ENCODE peak calls at places on chromosome 20, in ten cellular contexts. One of them, this sample, is unnamed. For H3K4me1, the result is how much of the 10 kb centered on the place peaks cover.

GRCh38 chr20:62202083-62202395 is 18.0 kb downstream of the HRH3 start:
- DNase-seq in A549: no peak
- DNase-seq in ovary: peak
- DNase-seq in Panc1: no peak
- DNase-seq in GM23338: no peak
- DNase-seq in DND-41: no peak
- DNase-seq in Peyer's patch: no peak
- DNase-seq in lower lobe of right lung: peak
- DNase-seq in mucosa of descending colon: no peak
- DNase-seq in sigmoid colon: no peak
- DNase-seq in this sample: no peak

GRCh38 chr20:11193241-11193640 is 519.4 kb upstream of the JAG1 start:
- DNase-seq in A549: no peak
- DNase-seq in ovary: no peak
- DNase-seq in Panc1: no peak
- DNase-seq in GM23338: no peak
- DNase-seq in DND-41: no peak
- DNase-seq in Peyer's patch: no peak
- DNase-seq in lower lobe of right lung: no peak
- DNase-seq in mucosa of descending colon: no peak
- DNase-seq in sigmoid colon: no peak
- DNase-seq in this sample: no peak

GRCh38 chr20:21050710-21051109 is 55.4 kb downstream of the LINC00237 start:
- DNase-seq in A549: no peak
- DNase-seq in ovary: no peak
- DNase-seq in Panc1: no peak
- DNase-seq in GM23338: no peak
- DNase-seq in DND-41: no peak
- DNase-seq in Peyer's patch: no peak
- DNase-seq in lower lobe of right lung: no peak
- DNase-seq in mucosa of descending colon: no peak
- DNase-seq in sigmoid colon: no peak
- DNase-seq in this sample: no peak

GRCh38 chr20:6017467-6017866 is 36.4 kb downstream of the LRRN4 start:
- DNase-seq in A549: no peak
- DNase-seq in ovary: no peak
- DNase-seq in Panc1: no peak
- DNase-seq in GM23338: no peak
- DNase-seq in DND-41: no peak
- DNase-seq in Peyer's patch: no peak
- DNase-seq in lower lobe of right lung: no peak
- DNase-seq in mucosa of descending colon: no peak
- DNase-seq in sigmoid colon: no peak
- DNase-seq in this sample: no peak

GRCh38 chr20:11212288-11212687 is 538.5 kb upstream of the JAG1 start:
- DNase-seq in A549: no peak
- DNase-seq in ovary: no peak
- DNase-seq in Panc1: no peak
- DNase-seq in GM23338: no peak
- DNase-seq in DND-41: no peak
- DNase-seq in Peyer's patch: no peak
- DNase-seq in lower lobe of right lung: no peak
- DNase-seq in mucosa of descending colon: no peak
- DNase-seq in sigmoid colon: no peak
- DNase-seq in this sample: no peak

GRCh38 chr20:44886276-44886671 is 769 bp downstream of the YWHAB start:
- DNase-seq in A549: no peak
- DNase-seq in ovary: no peak
- DNase-seq in Panc1: no peak
- DNase-seq in GM23338: peak
- DNase-seq in DND-41: no peak
- DNase-seq in Peyer's patch: no peak
- DNase-seq in lower lobe of right lung: no peak
- DNase-seq in mucosa of descending colon: no peak
- DNase-seq in sigmoid colon: no peak
- DNase-seq in this sample: no peak

GRCh38 chr20:62766716-62767115 is 29.6 kb upstream of the MRGBP start:
- DNase-seq in A549: no peak
- DNase-seq in ovary: no peak
- DNase-seq in Panc1: no peak
- DNase-seq in GM23338: no peak
- DNase-seq in DND-41: no peak
- DNase-seq in Peyer's patch: no peak
- DNase-seq in lower lobe of right lung: peak
- DNase-seq in mucosa of descending colon: peak
- DNase-seq in sigmoid colon: no peak
- DNase-seq in this sample: no peak

GRCh38 chr20:20393207-20393606 is 25.3 kb downstream of the INSM1 start:
- DNase-seq in A549: no peak
- DNase-seq in ovary: no peak
- DNase-seq in Panc1: no peak
- DNase-seq in GM23338: no peak
- DNase-seq in DND-41: no peak
- DNase-seq in Peyer's patch: no peak
- DNase-seq in lower lobe of right lung: no peak
- DNase-seq in mucosa of descending colon: no peak
- DNase-seq in sigmoid colon: no peak
- DNase-seq in this sample: no peak

GRCh38 chr20:38842558-38842981 is 37.1 kb downstream of the PPP1R16B start:
- DNase-seq in A549: no peak
- DNase-seq in ovary: no peak
- DNase-seq in Panc1: no peak
- DNase-seq in GM23338: peak
- DNase-seq in DND-41: peak
- DNase-seq in Peyer's patch: no peak
- DNase-seq in lower lobe of right lung: no peak
- DNase-seq in mucosa of descending colon: peak
- DNase-seq in sigmoid colon: no peak
- DNase-seq in this sample: no peak

GRCh38 chr20:4113996-4114603 is 98.7 kb upstream of the RNF24 start:
- DNase-seq in A549: no peak
- DNase-seq in ovary: no peak
- DNase-seq in Panc1: no peak
- DNase-seq in GM23338: no peak
- DNase-seq in DND-41: peak
- DNase-seq in Peyer's patch: no peak
- DNase-seq in lower lobe of right lung: no peak
- DNase-seq in mucosa of descending colon: no peak
- DNase-seq in sigmoid colon: no peak
- DNase-seq in this sample: no peak

GRCh38 chr20:49672109-49672681 is 41.5 kb downstream of the B4GALT5 start:
- DNase-seq in A549: no peak
- DNase-seq in ovary: no peak
- DNase-seq in Panc1: no peak
- DNase-seq in GM23338: no peak
- DNase-seq in DND-41: no peak
- DNase-seq in Peyer's patch: no peak
- DNase-seq in lower lobe of right lung: no peak
- DNase-seq in mucosa of descending colon: no peak
- DNase-seq in sigmoid colon: no peak
- DNase-seq in this sample: no peak

GRCh38 chr20:31652917-31653385 is 15.2 kb downstream of the COX4I2 start:
- DNase-seq in A549: no peak
- DNase-seq in ovary: no peak
- DNase-seq in Panc1: no peak
- DNase-seq in GM23338: no peak
- DNase-seq in DND-41: no peak
- DNase-seq in Peyer's patch: no peak
- DNase-seq in lower lobe of right lung: no peak
- DNase-seq in mucosa of descending colon: no peak
- DNase-seq in sigmoid colon: no peak
- DNase-seq in this sample: no peak

GRCh38 chr20:59663513-59663890 is 59.2 kb downstream of the PHACTR3 start:
- DNase-seq in A549: no peak
- DNase-seq in ovary: no peak
- DNase-seq in Panc1: no peak
- DNase-seq in GM23338: no peak
- DNase-seq in DND-41: no peak
- DNase-seq in Peyer's patch: no peak
- DNase-seq in lower lobe of right lung: no peak
- DNase-seq in mucosa of descending colon: no peak
- DNase-seq in sigmoid colon: no peak
- DNase-seq in this sample: no peak

DNA sequence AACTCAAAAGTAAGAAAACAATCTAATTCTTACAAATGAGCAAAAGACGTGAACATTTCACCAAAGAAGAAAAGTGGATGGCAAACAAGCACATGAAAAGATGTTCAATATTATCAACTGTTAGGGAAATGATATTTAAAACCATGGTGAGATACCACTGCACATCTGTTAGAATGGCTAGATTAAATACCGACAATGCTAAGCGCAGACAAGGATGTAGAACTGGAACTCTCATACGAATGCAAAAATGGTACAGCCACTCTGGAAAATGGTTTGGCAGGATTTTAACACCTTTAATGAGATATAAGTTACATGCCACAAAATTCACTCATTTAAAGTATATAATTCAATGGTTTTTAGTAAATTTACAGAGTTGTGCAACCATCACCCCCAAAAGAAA is 44.6 kb upstream of the NFATC2 start:
- DNase-seq in A549: no peak
- DNase-seq in ovary: no peak
- DNase-seq in Panc1: no peak
- DNase-seq in GM23338: no peak
- DNase-seq in DND-41: no peak
- DNase-seq in Peyer's patch: no peak
- DNase-seq in lower lobe of right lung: no peak
- DNase-seq in mucosa of descending colon: no peak
- DNase-seq in sigmoid colon: no peak
- DNase-seq in this sample: no peak
- H3K4me3 ChIP-seq in A549: no peak
- H3K4me3 ChIP-seq in ovary: no peak
- H3K4me3 ChIP-seq in Panc1: no peak
- H3K4me3 ChIP-seq in GM23338: no peak
- H3K4me3 ChIP-seq in DND-41: no peak
- H3K4me3 ChIP-seq in Peyer's patch: no peak
- H3K4me3 ChIP-seq in lower lobe of right lung: no peak
- H3K4me3 ChIP-seq in mucosa of descending colon: no peak
- H3K4me3 ChIP-seq in sigmoid colon: no peak
- H3K4me3 ChIP-seq in this sample: no peak

GRCh38 chr20:8153281-8153908 is 21.3 kb downstream of the PLCB1 start:
- DNase-seq in A549: no peak
- DNase-seq in ovary: no peak
- DNase-seq in Panc1: no peak
- DNase-seq in GM23338: no peak
- DNase-seq in DND-41: peak
- DNase-seq in Peyer's patch: no peak
- DNase-seq in lower lobe of right lung: no peak
- DNase-seq in mucosa of descending colon: peak
- DNase-seq in sigmoid colon: no peak
- DNase-seq in this sample: no peak
- H3K4me1 ChIP-seq in A549: under half
- H3K4me1 ChIP-seq in ovary: under half
- H3K4me1 ChIP-seq in Panc1: under half
- H3K4me1 ChIP-seq in GM23338: under half
- H3K4me1 ChIP-seq in DND-41: half or more
- H3K4me1 ChIP-seq in Peyer's patch: under half
- H3K4me1 ChIP-seq in lower lobe of right lung: under half
- H3K4me1 ChIP-seq in mucosa of descending colon: under half
- H3K4me1 ChIP-seq in sigmoid colon: under half
- H3K4me1 ChIP-seq in this sample: half or more

DNA sequence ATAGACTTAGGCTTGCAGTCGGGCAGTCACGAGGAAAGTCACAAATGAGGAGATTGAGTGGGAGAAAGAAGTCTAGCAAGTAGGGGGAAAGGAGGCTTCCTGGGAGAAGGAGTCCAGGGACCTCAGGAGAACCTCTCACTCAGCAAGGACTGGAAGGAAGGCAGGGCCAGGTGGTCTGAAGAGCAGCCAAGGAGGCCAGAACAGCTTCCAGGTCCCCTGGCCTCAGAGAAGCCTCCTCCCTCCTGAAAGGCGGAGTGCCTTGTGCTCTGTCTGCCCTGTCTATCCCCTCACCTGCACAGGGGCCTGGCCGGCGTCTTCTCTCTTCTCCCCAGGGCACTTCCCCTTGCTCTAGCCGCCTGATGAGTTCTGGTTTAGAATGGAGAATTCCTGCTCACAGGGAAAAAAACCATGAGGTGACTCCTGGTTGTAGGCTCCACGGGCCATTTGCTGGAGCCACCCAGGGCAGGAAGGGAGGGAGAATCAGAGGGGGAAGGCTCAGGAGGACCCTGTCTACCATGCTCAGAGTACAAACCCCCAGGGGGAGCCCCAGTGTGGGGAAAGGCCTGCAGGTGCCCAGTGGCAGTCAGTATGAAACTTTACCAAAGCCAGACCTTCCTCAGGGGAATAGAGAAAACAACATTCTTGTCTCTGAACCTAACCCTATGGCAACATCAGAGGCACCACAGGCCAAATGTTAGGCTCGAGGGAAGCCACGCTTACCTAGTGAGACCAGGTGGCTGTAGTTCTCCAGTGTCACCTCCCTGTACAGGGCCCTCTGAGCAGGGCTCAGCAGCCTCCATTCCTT is 11.2 kb downstream of the ZNF337 start:
- DNase-seq in A549: no peak
- DNase-seq in ovary: no peak
- DNase-seq in Panc1: no peak
- DNase-seq in GM23338: peak
- DNase-seq in DND-41: peak
- DNase-seq in Peyer's patch: no peak
- DNase-seq in lower lobe of right lung: no peak
- DNase-seq in mucosa of descending colon: no peak
- DNase-seq in sigmoid colon: no peak
- DNase-seq in this sample: no peak
- TF ChIP-seq CTCF in A549: no peak
- TF ChIP-seq CTCF in ovary: no peak
- TF ChIP-seq CTCF in Panc1: no peak
- TF ChIP-seq CTCF in GM23338: peak
- TF ChIP-seq CTCF in DND-41: peak
- TF ChIP-seq CTCF in Peyer's patch: no peak
- TF ChIP-seq CTCF in lower lobe of right lung: no peak
- TF ChIP-seq CTCF in mucosa of descending colon: no peak
- TF ChIP-seq CTCF in sigmoid colon: no peak
- TF ChIP-seq CTCF in this sample: no peak

DNA sequence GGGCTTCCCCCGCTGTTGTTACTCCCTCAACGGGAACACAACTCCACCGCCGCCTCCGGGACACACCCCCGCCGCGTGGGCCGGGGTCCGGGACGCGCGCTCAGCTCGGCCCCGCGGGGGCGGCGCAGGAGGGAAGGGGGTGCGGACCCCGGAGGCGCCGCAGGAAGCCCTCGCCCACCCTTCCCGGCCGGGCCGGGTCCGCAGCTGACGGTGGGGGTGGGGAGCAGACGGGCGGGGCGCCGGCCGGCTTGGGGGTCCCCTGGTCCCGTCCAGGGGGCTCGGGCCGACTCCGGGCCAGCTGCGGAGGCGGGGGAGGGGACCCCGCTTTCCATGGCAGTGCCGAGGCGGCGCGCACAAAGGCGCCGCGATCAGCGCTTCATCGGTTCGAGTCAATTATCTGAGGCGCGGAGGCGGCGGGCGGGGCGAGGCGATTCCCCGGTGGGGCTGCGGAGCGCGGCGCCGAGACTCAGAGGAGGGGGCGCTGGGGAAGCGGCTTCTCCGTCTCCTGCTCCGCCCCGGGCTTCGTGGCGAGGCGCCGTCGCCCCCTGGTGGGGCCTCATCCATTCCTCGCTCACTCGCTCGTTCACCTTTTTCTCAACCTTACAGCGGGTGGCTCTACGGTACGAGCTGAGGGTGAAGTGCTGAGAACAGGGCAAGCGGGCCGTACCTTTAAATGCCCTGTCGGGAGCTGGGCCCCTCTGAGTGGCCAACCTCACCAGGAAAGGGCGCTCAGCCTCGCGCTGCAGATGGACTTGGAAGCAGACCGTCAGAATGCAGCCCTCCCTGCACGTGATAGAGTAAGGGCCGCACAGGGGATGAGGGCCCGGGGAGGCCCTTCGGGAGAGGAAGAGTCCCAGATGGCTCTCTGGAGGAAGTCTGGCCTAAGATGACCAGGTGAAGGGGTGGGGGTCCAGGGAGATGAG is 40.0 kb downstream of the SLC52A3 start:
- DNase-seq in A549: peak
- DNase-seq in ovary: peak
- DNase-seq in Panc1: peak
- DNase-seq in GM23338: peak
- DNase-seq in DND-41: no peak
- DNase-seq in Peyer's patch: no peak
- DNase-seq in lower lobe of right lung: peak
- DNase-seq in mucosa of descending colon: peak
- DNase-seq in sigmoid colon: no peak
- DNase-seq in this sample: no peak
- H3K4me3 ChIP-seq in A549: peak
- H3K4me3 ChIP-seq in ovary: no peak
- H3K4me3 ChIP-seq in Panc1: peak
- H3K4me3 ChIP-seq in GM23338: peak
- H3K4me3 ChIP-seq in DND-41: no peak
- H3K4me3 ChIP-seq in Peyer's patch: peak
- H3K4me3 ChIP-seq in lower lobe of right lung: peak
- H3K4me3 ChIP-seq in mucosa of descending colon: no peak
- H3K4me3 ChIP-seq in sigmoid colon: peak
- H3K4me3 ChIP-seq in this sample: peak

This sample was measured in CD8-positive, alpha-beta T cell.